ENCODE peak calls at places on chromosomes 2 and 18, in ten cellular contexts. Z is tibial artery, M is neural progenitor cell, R is heart right ventricle, H is IMR-90, B is cardiac muscle cell, O is A549, I is upper lobe of right lung, X is Peyer's patch, G is prostate gland. J is an unnamed sample.

GRCh38 chr2:24638568-24638967 is 147.5 kb downstream of the NCOA1 start:
- DNase-seq in Z (no peak), M (no peak), R (no peak), H (no peak), B (no peak), O (no peak), I (no peak), X (no peak), G (no peak), J (no peak)

GRCh38 chr2:239819091-239819973 is 205.8 kb downstream of the NDUFA10 start:
- DNase-seq in Z (no peak), M (no peak), R (no peak), H (no peak), B (no peak), O (no peak), I (peak; percentile 51), X (peak; percentile 42), G (no peak), J (no peak)

GRCh38 chr2:153819501-153819900 is 52.2 kb upstream of the GALNT13 start:
- DNase-seq in Z (no peak), M (peak; percentile 23), R (no peak), H (no peak), B (no peak), O (no peak), I (no peak), X (no peak), G (no peak), J (no peak)

GRCh38 chr18:837922-838321 is 25.9 kb upstream of the YES1 start:
- DNase-seq in Z (no peak), M (no peak), R (no peak), H (no peak), B (no peak), O (no peak), I (no peak), X (no peak), G (no peak), J (no peak)

GRCh38 chr2:227862741-227863588 is 8.5 kb upstream of the DAW1 start:
- DNase-seq in Z (peak; percentile 71), M (no peak), R (no peak), H (peak; percentile 83), B (peak; percentile 93), O (peak; percentile 88), I (no peak), X (no peak), G (no peak), J (no peak)

GRCh38 chr2:145813481-145813880 is 1293.6 kb upstream of the ZEB2 start:
- DNase-seq in Z (no peak), M (no peak), R (no peak), H (no peak), B (peak; percentile 42), O (no peak), I (no peak), X (no peak), G (no peak), J (no peak)

GRCh38 chr2:124316875-124317605 is 292.0 kb downstream of the CNTNAP5 start:
- DNase-seq in Z (no peak), M (no peak), R (no peak), H (no peak), B (peak; percentile 52), O (no peak), I (no peak), X (no peak), G (no peak), J (no peak)

GRCh38 chr2:195532628-195533271 is 124.3 kb upstream of the SLC39A10 start:
- DNase-seq in Z (no peak), M (no peak), R (no peak), H (peak; percentile 63), B (peak; percentile 37), O (no peak), I (no peak), X (no peak), G (no peak), J (no peak)

GRCh38 chr2:10302479-10303173 is at the start of gene HPCAL1:
- DNase-seq in Z (peak; percentile 73), M (peak; percentile 96), R (peak; percentile 88), H (peak; percentile 70), B (peak; percentile 89), O (peak; percentile 92), I (peak; percentile 96), X (peak; percentile 94), G (peak; percentile 86), J (peak; percentile 94)
- TF ChIP-seq CTCF in Z (peak; percentile 51), M (peak; percentile 57), R (peak; percentile 62), H (peak; percentile 51), B (peak; percentile 52), O (peak; percentile 68), I (peak; percentile 57), X (peak; percentile 80), G (peak; percentile 66), J (peak; percentile 61)

GRCh38 chr2:162113088-162113770 is 38.8 kb downstream of the GCG start:
- DNase-seq in Z (no peak), M (peak; percentile 32), R (no peak), H (peak; percentile 7), B (no peak), O (no peak), I (no peak), X (no peak), G (no peak), J (no peak)
- H3K27ac ChIP-seq in Z (no peak overlapping the region), M (no peak overlapping the region), R (peak overlapping the region; percentile 39), H (no peak overlapping the region), B (no peak overlapping the region), O (no peak overlapping the region), I (no peak overlapping the region), X (no peak overlapping the region), G (no peak overlapping the region), J (no peak overlapping the region)

GRCh38 chr2:86613515-86613914 is 10.2 kb downstream of the RNF103 start:
- DNase-seq in Z (no peak), M (no peak), R (no peak), H (no peak), B (no peak), O (no peak), I (no peak), X (no peak), G (no peak), J (no peak)

GRCh38 chr2:86610871-86611270 is 12.8 kb downstream of the RNF103 start:
- DNase-seq in Z (no peak), M (no peak), R (no peak), H (no peak), B (no peak), O (no peak), I (no peak), X (no peak), G (no peak), J (no peak)

GRCh38 chr2:86603892-86604291 is 19.8 kb downstream of the RNF103 start:
- DNase-seq in Z (no peak), M (no peak), R (no peak), H (no peak), B (no peak), O (no peak), I (no peak), X (no peak), G (no peak), J (no peak)

DNA sequence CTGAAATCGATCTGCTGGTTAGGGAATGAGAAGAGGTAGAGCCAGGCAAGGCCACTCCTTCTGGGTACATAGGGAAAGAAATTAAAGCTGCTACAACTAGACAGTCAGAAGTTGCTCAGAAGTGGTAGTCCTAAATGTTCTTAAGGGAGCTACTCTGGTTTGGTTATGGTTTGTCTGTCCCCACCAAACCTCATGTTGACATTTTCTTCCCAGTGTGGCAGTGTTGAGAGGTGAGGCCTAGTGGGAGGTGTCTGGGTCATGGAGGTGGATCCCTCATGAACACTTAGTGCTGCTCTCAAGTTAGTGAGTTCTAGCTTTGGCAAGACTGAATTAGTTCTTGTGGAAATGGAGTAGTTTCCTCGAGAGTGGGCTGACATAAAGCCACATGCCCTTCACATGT is 14.8 kb downstream of the RNF103 start:
- DNase-seq in Z (no peak), M (no peak), R (no peak), H (no peak), B (no peak), O (no peak), I (no peak), X (no peak), G (no peak), J (no peak)
- H3K4me3 ChIP-seq in Z (no peak overlapping the region), M (no peak overlapping the region), R (no peak overlapping the region), H (no peak overlapping the region), B (no peak overlapping the region), O (no peak overlapping the region), I (no peak overlapping the region), X (no peak overlapping the region), G (no peak overlapping the region), J (no peak overlapping the region)

GRCh38 chr2:135914485-135914884 is 38.2 kb upstream of the MCM6 start:
- DNase-seq in Z (no peak), M (no peak), R (no peak), H (no peak), B (no peak), O (no peak), I (no peak), X (no peak), G (no peak), J (no peak)

GRCh38 chr2:135913726-135914365 is 37.6 kb upstream of the MCM6 start:
- DNase-seq in Z (no peak), M (peak; percentile 51), R (peak; percentile 29), H (peak; percentile 47), B (peak; percentile 55), O (peak; percentile 12), I (no peak), X (no peak), G (no peak), J (no peak)

GRCh38 chr2:135916232-135916631 is 40.0 kb upstream of the MCM6 start:
- DNase-seq in Z (no peak), M (peak; percentile 20), R (no peak), H (peak; percentile 40), B (peak; percentile 59), O (peak; percentile 6), I (no peak), X (no peak), G (peak; percentile 26), J (no peak)
- TF ChIP-seq CTCF in Z (peak; percentile 31), M (peak; percentile 55), R (peak; percentile 30), H (peak; percentile 45), B (peak; percentile 39), O (peak; percentile 63), I (peak; percentile 58), X (peak; percentile 54), G (peak; percentile 63), J (peak; percentile 45)

GRCh38 chr2:26598336-26599006 is 42.7 kb downstream of the CIB4 start:
- DNase-seq in Z (no peak), M (peak; percentile 54), R (no peak), H (no peak), B (no peak), O (no peak), I (peak; percentile 31), X (peak; percentile 28), G (no peak), J (no peak)
- H3K27ac ChIP-seq in Z (peak overlapping the region; percentile 15), M (peak overlapping the region; percentile 18), R (no peak overlapping the region), H (no peak overlapping the region), B (no peak overlapping the region), O (no peak overlapping the region), I (no peak overlapping the region), X (no peak overlapping the region), G (no peak overlapping the region), J (no peak overlapping the region)

DNA sequence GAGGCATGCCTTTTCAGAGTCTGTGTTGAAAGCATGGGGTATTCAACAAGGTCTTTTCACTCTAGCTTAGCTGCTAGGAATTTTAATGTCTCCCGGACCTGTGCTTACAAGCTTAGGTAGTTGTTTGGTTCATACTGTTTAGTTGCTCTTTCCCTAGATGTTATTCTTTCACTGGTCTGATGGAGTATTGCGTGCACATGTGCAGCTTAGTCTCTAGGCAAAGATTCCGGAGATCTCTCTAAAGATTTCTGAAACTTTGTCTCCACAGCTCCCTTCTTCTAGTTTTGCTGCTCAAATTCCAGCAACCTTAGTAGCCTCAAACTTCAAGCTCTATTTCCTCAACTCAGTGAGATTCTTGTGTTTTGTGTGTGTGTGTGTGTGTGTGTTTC is 197.9 kb downstream of the MCFD2 start:
- DNase-seq in Z (no peak), M (peak; percentile 25), R (no peak), H (peak; percentile 44), B (no peak), O (no peak), I (no peak), X (no peak), G (no peak), J (no peak)
- H3K4me3 ChIP-seq in Z (peak overlapping the region; percentile 10), M (no peak overlapping the region), R (no peak overlapping the region), H (no peak overlapping the region), B (no peak overlapping the region), O (no peak overlapping the region), I (no peak overlapping the region), X (no peak overlapping the region), G (no peak overlapping the region), J (no peak overlapping the region)

J was measured in heart left ventricle.